ENCODE peak calls at places on chromosomes 3 and 15, in seven cellular contexts. Q is PC-3, G is A673, T is cardiac muscle cell, V is brain microvascular endothelial cell, B is sigmoid colon, U is GM12878. W is an unnamed sample.
A peak's percentile ranks its signal among the peaks of the same experiment; 100 is the strongest.

GRCh38 chr3:81790117-81790516 is 28.7 kb upstream of the GBE1 start:
- DNase-seq in Q (no peak), G (no peak), T (no peak), V (no peak), B (no peak), U (no peak), W (no peak)

GRCh38 chr3:34357461-34357860 is 559.0 kb downstream of the PDCD6IP start:
- DNase-seq in Q (no peak), G (no peak), T (no peak), V (no peak), B (no peak), U (no peak), W (no peak)

GRCh38 chr3:184676927-184677326 is 34.9 kb downstream of the MAGEF1 start:
- DNase-seq in Q (no peak), G (no peak), T (no peak), V (no peak), B (no peak), U (no peak), W (no peak)

GRCh38 chr15:66292261-66293084 is 895 bp upstream of the DIS3L start:
- DNase-seq in Q (no peak), G (no peak), T (no peak), V (no peak), B (no peak), U (no peak), W (no peak)

GRCh38 chr3:133595341-133595740 is 21.9 kb downstream of the CDV3 start:
- DNase-seq in Q (peak; percentile 38), G (no peak), T (no peak), V (no peak), B (no peak), U (no peak), W (no peak)

GRCh38 chr3:186700267-186700666 is 16.9 kb upstream of the KNG1 start:
- DNase-seq in Q (peak; percentile 5), G (no peak), T (no peak), V (no peak), B (no peak), U (no peak), W (no peak)

GRCh38 chr3:54358327-54358726 is 236.0 kb downstream of the CACNA2D3 start:
- DNase-seq in Q (no peak), G (peak; percentile 0), T (peak; percentile 61), V (no peak), B (peak; percentile 66), U (no peak), W (no peak)

GRCh38 chr15:97960364-97961066 is at the start of gene ARRDC4:
- DNase-seq in Q (peak; percentile 97), G (peak; percentile 99), T (peak; percentile 100), V (peak; percentile 100), B (peak; percentile 100), U (no peak), W (peak; percentile 100)

GRCh38 chr15:77402740-77403379 is 17.0 kb downstream of the PEAK1 start:
- DNase-seq in Q (no peak), G (no peak), T (peak; percentile 82), V (peak; percentile 61), B (no peak), U (no peak), W (no peak)

GRCh38 chr3:42010530-42010929 is 48.6 kb upstream of the ULK4 start:
- DNase-seq in Q (no peak), G (no peak), T (no peak), V (no peak), B (no peak), U (no peak), W (no peak)

GRCh38 chr3:42493798-42494151 is 8.7 kb upstream of the VIPR1 start:
- DNase-seq in Q (no peak), G (no peak), T (no peak), V (no peak), B (peak; percentile 45), U (no peak), W (peak; percentile 54)

GRCh38 chr3:38627956-38628355 is 21.5 kb downstream of the SCN5A start:
- DNase-seq in Q (peak; percentile 45), G (peak; percentile 22), T (no peak), V (peak; percentile 10), B (no peak), U (no peak), W (no peak)

GRCh38 chr3:117278424-117279190 is 569.0 kb downstream of the TUSC7 start:
- DNase-seq in Q (peak; percentile 50), G (peak; percentile 23), T (peak; percentile 2), V (no peak), B (no peak), U (peak; percentile 30), W (no peak)

GRCh38 chr15:80710635-80711553 is 15.8 kb downstream of the ABHD17C start:
- DNase-seq in Q (peak; percentile 52), G (no peak), T (no peak), V (peak; percentile 53), B (no peak), U (peak; percentile 41), W (no peak)

GRCh38 chr3:180102134-180102533 is 65.4 kb upstream of the PEX5L start:
- DNase-seq in Q (no peak), G (no peak), T (no peak), V (no peak), B (no peak), U (no peak), W (no peak)

GRCh38 chr3:112650472-112650871 is 9.5 kb upstream of the CCDC80 start:
- DNase-seq in Q (no peak), G (no peak), T (peak; percentile 34), V (no peak), B (no peak), U (no peak), W (no peak)
- H3K27ac ChIP-seq in Q (no peak overlapping the region), G (no peak overlapping the region), T (no peak overlapping the region), V (peak overlapping the region; percentile 52), B (no peak overlapping the region), U (no peak overlapping the region), W (no peak overlapping the region)

DNA sequence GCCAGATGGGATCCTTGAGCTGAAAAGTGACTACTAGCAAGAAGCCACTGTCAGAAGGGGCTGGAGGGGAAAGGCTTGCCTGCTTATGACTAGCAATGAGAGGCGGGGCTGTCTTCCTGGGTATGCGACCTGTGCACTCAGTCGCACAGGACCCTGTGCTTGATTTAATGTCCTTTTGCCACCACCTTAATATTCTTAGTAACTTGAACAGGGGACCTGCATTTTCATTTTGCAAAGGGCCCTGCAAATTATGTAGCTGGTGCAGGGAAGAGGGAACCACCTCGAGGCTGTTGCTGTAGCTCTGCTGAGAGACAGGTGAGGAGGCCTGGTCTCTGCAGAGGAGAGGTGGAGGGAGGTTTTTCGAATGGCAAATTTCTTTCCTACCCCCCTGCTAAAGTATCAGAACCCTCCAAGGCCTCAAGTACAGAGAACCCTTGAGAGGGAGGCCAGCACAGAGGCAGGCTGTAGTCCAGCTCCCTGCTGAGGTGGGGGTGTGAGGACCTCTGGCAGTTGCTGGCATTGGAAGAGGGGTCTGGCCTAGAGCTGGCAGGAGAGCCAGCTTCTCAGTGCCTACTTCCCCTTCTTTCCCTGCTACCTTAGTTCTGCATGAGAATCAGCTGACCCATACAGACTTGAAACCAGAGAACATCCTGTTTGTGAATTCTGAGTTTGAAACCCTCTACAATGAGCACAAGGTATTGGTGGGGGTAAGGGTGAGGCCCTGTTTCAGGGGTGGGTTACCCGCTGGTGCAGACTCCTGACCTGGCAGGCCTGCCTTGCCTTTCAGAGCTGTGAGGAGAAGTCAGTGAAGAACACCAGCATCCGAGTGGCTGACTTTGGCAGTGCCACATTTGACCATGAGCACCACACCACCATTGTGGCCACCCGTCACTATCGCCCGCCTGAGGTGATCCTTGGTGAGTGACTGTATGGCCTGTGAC is 11.4 kb downstream of the CLK3 start:
- DNase-seq in Q (no peak), G (no peak), T (no peak), V (no peak), B (no peak), U (peak; percentile 37), W (no peak)
- H3K36me3 ChIP-seq in Q (peaks cover 65% of the 10 kb centered on the region), G (peaks cover 93% of the 10 kb centered on the region), T (peaks cover 81% of the 10 kb centered on the region), V (peaks cover 91% of the 10 kb centered on the region), B (peaks cover 81% of the 10 kb centered on the region), U (peaks cover 75% of the 10 kb centered on the region), W (peaks cover 98% of the 10 kb centered on the region)

DNA sequence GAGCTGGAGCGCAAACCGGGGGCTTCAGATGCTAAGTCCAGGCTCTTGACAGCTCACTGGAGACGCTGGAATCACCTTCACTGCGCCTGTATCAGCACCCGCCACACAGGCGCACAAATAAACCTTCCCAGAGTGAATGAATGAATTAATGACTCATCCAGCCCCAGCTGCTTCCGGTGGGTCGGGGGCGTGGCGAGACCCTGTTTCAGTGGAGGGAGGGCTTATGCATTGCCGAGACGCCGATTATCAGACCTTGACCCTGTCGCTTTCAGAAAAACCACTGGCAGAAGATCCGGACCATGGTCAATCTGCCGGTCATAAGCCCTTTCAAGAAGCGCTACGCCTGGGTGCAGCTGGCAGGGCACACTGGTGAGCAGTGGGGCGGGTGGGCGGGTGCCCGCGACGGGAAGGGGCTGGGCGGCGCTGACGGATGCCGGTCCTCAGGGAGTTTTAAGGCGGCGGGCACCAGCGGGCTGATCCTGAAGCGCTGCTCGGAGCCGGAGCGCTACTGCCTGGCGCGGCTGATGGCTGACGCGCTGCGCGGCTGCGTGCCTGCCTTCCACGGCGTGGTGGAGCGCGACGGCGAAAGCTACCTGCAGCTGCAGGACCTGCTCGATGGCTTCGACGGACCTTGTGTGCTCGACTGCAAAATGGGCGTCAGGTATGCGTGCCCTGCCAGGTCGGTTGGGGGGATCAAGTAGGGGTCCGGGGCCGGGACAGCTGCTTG is 7.7 kb downstream of the ITPKA start:
- DNase-seq in Q (no peak), G (peak; percentile 89), T (no peak), V (no peak), B (no peak), U (no peak), W (peak; percentile 71)
- H3K4me3 ChIP-seq in Q (no peak overlapping the region), G (peak overlapping the region; percentile 45), T (peak overlapping the region; percentile 6), V (peak overlapping the region; percentile 20), B (peak overlapping the region; percentile 4), U (peak overlapping the region; percentile 44), W (peak overlapping the region; percentile 29)

DNA sequence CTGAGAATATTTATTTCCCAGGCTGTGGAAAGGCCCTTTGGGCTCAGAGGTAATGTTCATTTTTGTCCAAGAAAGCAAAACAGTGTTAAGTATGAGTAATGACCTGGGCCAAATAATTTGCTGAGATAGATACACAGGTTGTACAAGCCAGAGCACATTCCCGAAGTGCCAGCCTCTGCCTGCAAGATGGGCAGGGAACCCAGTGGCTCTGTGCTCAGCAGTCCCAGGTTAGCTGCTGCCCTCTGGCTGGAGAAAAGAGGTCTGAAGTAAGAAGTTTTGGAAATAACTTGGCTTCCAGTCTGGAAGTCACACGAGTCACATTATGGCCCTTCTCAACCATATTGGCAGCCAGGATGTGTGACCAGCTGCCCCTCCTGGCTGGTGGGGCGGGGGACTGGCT is 20.2 kb downstream of the MYZAP start:
- DNase-seq in Q (peak; percentile 84), G (no peak), T (peak; percentile 19), V (no peak), B (peak; percentile 77), U (no peak), W (no peak)
- H3K27ac ChIP-seq in Q (peak overlapping the region; percentile 95), G (no peak overlapping the region), T (peak overlapping the region; percentile 69), V (no peak overlapping the region), B (peak overlapping the region; percentile 84), U (no peak overlapping the region), W (no peak overlapping the region)

DNA sequence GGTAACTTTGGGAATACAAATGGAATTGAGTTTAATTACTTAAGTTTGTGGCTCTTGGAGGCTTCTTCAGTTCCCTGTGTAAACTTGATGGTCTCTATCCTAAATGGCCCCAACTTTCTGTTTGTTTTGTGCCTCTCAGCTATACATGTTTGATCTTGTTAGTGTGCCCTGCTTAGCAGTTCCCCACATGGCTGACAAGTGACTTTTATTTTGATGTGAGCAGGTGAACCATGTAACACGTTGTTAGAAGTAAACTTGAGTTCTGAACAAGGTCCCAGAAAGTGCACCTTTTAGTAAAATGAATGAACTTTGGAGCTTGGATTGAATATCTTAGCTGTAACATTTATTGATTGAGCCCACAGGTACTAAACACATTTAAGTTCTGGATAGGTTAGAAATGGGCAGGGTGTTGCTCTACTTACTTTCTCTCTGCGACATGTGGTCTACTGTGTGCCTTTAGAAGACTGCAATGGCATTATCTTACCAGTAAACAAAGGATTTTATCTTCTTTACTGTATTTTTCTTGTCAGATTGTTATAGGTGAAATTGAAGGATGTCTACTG is 4.5 kb downstream of the LSM3 start:
- DNase-seq in Q (no peak), G (no peak), T (no peak), V (no peak), B (no peak), U (no peak), W (no peak)
- H3K36me3 ChIP-seq in Q (peaks cover 55% of the 10 kb centered on the region), G (peaks cover 42% of the 10 kb centered on the region), T (peaks cover 38% of the 10 kb centered on the region), V (peaks cover 14% of the 10 kb centered on the region), B (peaks cover 16% of the 10 kb centered on the region), U (peaks cover 4% of the 10 kb centered on the region), W (peaks cover 66% of the 10 kb centered on the region)

W was measured in upper lobe of right lung.